ENCODE peak calls at places on chromosomes 11 and 22, in six cellular contexts. One of them, this sample, is unnamed.

GRCh38 chr22:33325232-33326004 is 267.2 kb upstream of the SYN3 start:
- DNase-seq in transverse colon: no peak
- DNase-seq in LoVo: no peak
- DNase-seq in H54: no peak
- DNase-seq in Caco-2: no peak
- DNase-seq in activated CD4-positive, alpha-beta memory T cell treated with anti-CD3 and anti-CD28 coated beads, Interleukin-2, amount 10 ng/mL, durations not matched to agents 7 days and 5 days: no peak
- DNase-seq in this sample: no peak

GRCh38 chr11:13891911-13892310 is 70.6 kb upstream of the SPON1 start:
- DNase-seq in transverse colon: no peak
- DNase-seq in LoVo: no peak
- DNase-seq in H54: no peak
- DNase-seq in Caco-2: peak; percentile 45
- DNase-seq in activated CD4-positive, alpha-beta memory T cell treated with anti-CD3 and anti-CD28 coated beads, Interleukin-2, amount 10 ng/mL, durations not matched to agents 7 days and 5 days: no peak
- DNase-seq in this sample: no peak

GRCh38 chr22:19121631-19122142 is 525 bp downstream of the DGCR2 start:
- DNase-seq in transverse colon: peak; percentile 64
- DNase-seq in LoVo: peak; percentile 41
- DNase-seq in H54: peak; percentile 23
- DNase-seq in Caco-2: peak; percentile 57
- DNase-seq in activated CD4-positive, alpha-beta memory T cell treated with anti-CD3 and anti-CD28 coated beads, Interleukin-2, amount 10 ng/mL, durations not matched to agents 7 days and 5 days: peak; percentile 42
- DNase-seq in this sample: peak; percentile 26

GRCh38 chr11:12235549-12235944 is 125.2 kb downstream of the MICAL2 start:
- DNase-seq in transverse colon: no peak
- DNase-seq in LoVo: no peak
- DNase-seq in H54: no peak
- DNase-seq in Caco-2: peak; percentile 52
- DNase-seq in activated CD4-positive, alpha-beta memory T cell treated with anti-CD3 and anti-CD28 coated beads, Interleukin-2, amount 10 ng/mL, durations not matched to agents 7 days and 5 days: no peak
- DNase-seq in this sample: no peak

GRCh38 chr11:129067454-129067853 is 124.7 kb downstream of the ARHGAP32 start:
- DNase-seq in transverse colon: no peak
- DNase-seq in LoVo: no peak
- DNase-seq in H54: no peak
- DNase-seq in Caco-2: no peak
- DNase-seq in activated CD4-positive, alpha-beta memory T cell treated with anti-CD3 and anti-CD28 coated beads, Interleukin-2, amount 10 ng/mL, durations not matched to agents 7 days and 5 days: no peak
- DNase-seq in this sample: no peak

GRCh38 chr11:8256271-8257002 is 7.2 kb downstream of the LMO1 start:
- DNase-seq in transverse colon: no peak
- DNase-seq in LoVo: no peak
- DNase-seq in H54: no peak
- DNase-seq in Caco-2: no peak
- DNase-seq in activated CD4-positive, alpha-beta memory T cell treated with anti-CD3 and anti-CD28 coated beads, Interleukin-2, amount 10 ng/mL, durations not matched to agents 7 days and 5 days: no peak
- DNase-seq in this sample: no peak

GRCh38 chr11:13940611-13941256 is 21.8 kb upstream of the SPON1 start:
- DNase-seq in transverse colon: no peak
- DNase-seq in LoVo: no peak
- DNase-seq in H54: no peak
- DNase-seq in Caco-2: no peak
- DNase-seq in activated CD4-positive, alpha-beta memory T cell treated with anti-CD3 and anti-CD28 coated beads, Interleukin-2, amount 10 ng/mL, durations not matched to agents 7 days and 5 days: peak; percentile 56
- DNase-seq in this sample: no peak

GRCh38 chr11:12247543-12248287 is 129.7 kb upstream of the PARVA start:
- DNase-seq in transverse colon: no peak
- DNase-seq in LoVo: no peak
- DNase-seq in H54: no peak
- DNase-seq in Caco-2: no peak
- DNase-seq in activated CD4-positive, alpha-beta memory T cell treated with anti-CD3 and anti-CD28 coated beads, Interleukin-2, amount 10 ng/mL, durations not matched to agents 7 days and 5 days: no peak
- DNase-seq in this sample: no peak

GRCh38 chr11:9747229-9747628 is 83.4 kb downstream of the SWAP70 start:
- DNase-seq in transverse colon: no peak
- DNase-seq in LoVo: no peak
- DNase-seq in H54: no peak
- DNase-seq in Caco-2: no peak
- DNase-seq in activated CD4-positive, alpha-beta memory T cell treated with anti-CD3 and anti-CD28 coated beads, Interleukin-2, amount 10 ng/mL, durations not matched to agents 7 days and 5 days: no peak
- DNase-seq in this sample: no peak

GRCh38 chr11:125694951-125695350 is 14.3 kb upstream of the ACRV1 start:
- DNase-seq in transverse colon: no peak
- DNase-seq in LoVo: no peak
- DNase-seq in H54: no peak
- DNase-seq in Caco-2: no peak
- DNase-seq in activated CD4-positive, alpha-beta memory T cell treated with anti-CD3 and anti-CD28 coated beads, Interleukin-2, amount 10 ng/mL, durations not matched to agents 7 days and 5 days: no peak
- DNase-seq in this sample: no peak

GRCh38 chr11:117796456-117797428 is at the start of gene DSCAML1:
- DNase-seq in transverse colon: no peak
- DNase-seq in LoVo: no peak
- DNase-seq in H54: no peak
- DNase-seq in Caco-2: peak; percentile 46
- DNase-seq in activated CD4-positive, alpha-beta memory T cell treated with anti-CD3 and anti-CD28 coated beads, Interleukin-2, amount 10 ng/mL, durations not matched to agents 7 days and 5 days: no peak
- DNase-seq in this sample: no peak

GRCh38 chr11:116109228-116109627 is 605.0 kb upstream of the CADM1 start:
- DNase-seq in transverse colon: no peak
- DNase-seq in LoVo: peak; percentile 67
- DNase-seq in H54: peak; percentile 59
- DNase-seq in Caco-2: no peak
- DNase-seq in activated CD4-positive, alpha-beta memory T cell treated with anti-CD3 and anti-CD28 coated beads, Interleukin-2, amount 10 ng/mL, durations not matched to agents 7 days and 5 days: no peak
- DNase-seq in this sample: peak; percentile 21

GRCh38 chr11:12717851-12718291 is 43.6 kb downstream of the TEAD1 start:
- DNase-seq in transverse colon: no peak
- DNase-seq in LoVo: no peak
- DNase-seq in H54: no peak
- DNase-seq in Caco-2: no peak
- DNase-seq in activated CD4-positive, alpha-beta memory T cell treated with anti-CD3 and anti-CD28 coated beads, Interleukin-2, amount 10 ng/mL, durations not matched to agents 7 days and 5 days: peak; percentile 73
- DNase-seq in this sample: peak; percentile 16